ENCODE peak calls at places on chromosomes 2 and 18, in eight cellular contexts. O, H, V, S, Q, J, B and G are unnamed samples.

GRCh38 chr18:55250729-55251128 is 291.5 kb upstream of the CCDC68 start:
- DNase-seq in B (no peak), Q (peak; percentile 61), V (no peak), H (no peak), S (no peak), O (peak; percentile 83), J (no peak), G (no peak)

GRCh38 chr2:184835081-184835728 is 236.9 kb downstream of the ZNF804A start:
- DNase-seq in O (peak; percentile 57), H (no peak), V (peak; percentile 40), J (no peak), S (no peak), Q (no peak), B (no peak), G (no peak)

GRCh38 chr18:49241852-49242251 is 218.6 kb downstream of the DYM start:
- DNase-seq in B (no peak), J (no peak), V (no peak), S (no peak), O (peak; percentile 80), H (no peak), Q (peak; percentile 67), G (no peak)

GRCh38 chr18:78875268-78875997 is 104.2 kb upstream of the SALL3 start:
- DNase-seq in S (peak; percentile 39), V (no peak), B (peak; percentile 44), J (peak; percentile 17), Q (peak; percentile 10), O (peak; percentile 9), H (peak; percentile 13), G (peak; percentile 4)

GRCh38 chr2:145845207-145845894 is 1325.4 kb upstream of the ZEB2 start:
- DNase-seq in J (no peak), Q (peak; percentile 51), V (no peak), O (peak; percentile 45), S (no peak), H (no peak), B (no peak), G (no peak)

GRCh38 chr18:13301691-13302469 is 83.3 kb downstream of the LDLRAD4 start:
- DNase-seq in Q (no peak), J (no peak), H (no peak), S (no peak), O (no peak), B (no peak), V (no peak), G (no peak)

GRCh38 chr18:10560457-10561045 is 34.7 kb downstream of the NAPG start:
- DNase-seq in B (peak; percentile 73), Q (peak; percentile 75), S (peak; percentile 80), O (peak; percentile 69), J (peak; percentile 50), V (peak; percentile 84), H (peak; percentile 47), G (peak; percentile 7)

GRCh38 chr2:69805887-69806286 is 23.6 kb upstream of the GMCL1 start:
- DNase-seq in B (no peak), S (no peak), Q (no peak), O (no peak), H (no peak), J (no peak), V (no peak), G (no peak)

GRCh38 chr18:79169958-79170555 is 100.9 kb downstream of the ATP9B start:
- DNase-seq in V (no peak), H (no peak), S (no peak), B (no peak), O (peak; percentile 74), J (no peak), Q (peak; percentile 57), G (no peak)

GRCh38 chr2:85578243-85579180 is 1.1 kb downstream of the VAMP8 start:
- DNase-seq in O (no peak), Q (no peak), B (peak; percentile 40), S (no peak), H (no peak), J (no peak), V (no peak), G (no peak)

GRCh38 chr2:219335373-219335786 is 2.8 kb upstream of the RESP18 start:
- DNase-seq in H (no peak), O (no peak), V (no peak), Q (peak; percentile 16), J (no peak), B (no peak), S (no peak), G (no peak)

GRCh38 chr18:52190195-52190594 is 149.8 kb upstream of the DCC start:
- DNase-seq in J (no peak), B (no peak), H (no peak), S (no peak), O (no peak), Q (no peak), V (no peak), G (no peak)

GRCh38 chr2:42113427-42113826 is 55.7 kb upstream of the EML4 start:
- DNase-seq in B (no peak), J (no peak), V (no peak), O (no peak), H (no peak), S (no peak), Q (no peak), G (no peak)

GRCh38 chr2:100238471-100238870 is 83.8 kb downstream of the LONRF2 start:
- DNase-seq in J (no peak), S (no peak), Q (no peak), O (no peak), V (no peak), B (no peak), H (no peak), G (no peak)

GRCh38 chr2:32522770-32523169 is 105.1 kb upstream of the TTC27 start:
- DNase-seq in Q (no peak), H (no peak), J (no peak), B (no peak), V (no peak), S (no peak), O (peak; percentile 23), G (no peak)

GRCh38 chr2:223779877-223780276 is 57.5 kb downstream of the AP1S3 start:
- DNase-seq in Q (peak; percentile 65), S (no peak), H (peak; percentile 32), B (peak; percentile 49), J (peak; percentile 27), V (no peak), O (peak; percentile 64), G (no peak)

GRCh38 chr2:218367415-218368149 is 10.9 kb downstream of the CATIP start:
- DNase-seq in Q (peak; percentile 64), B (peak; percentile 81), H (peak; percentile 69), S (peak; percentile 67), V (peak; percentile 55), O (peak; percentile 63), J (peak; percentile 69), G (peak; percentile 88)

GRCh38 chr2:149329068-149329467 is 1.3 kb upstream of the LYPD6 start:
- DNase-seq in S (no peak), V (no peak), J (no peak), B (peak; percentile 18), Q (no peak), O (peak; percentile 1), H (no peak), G (no peak)

GRCh38 chr2:180359522-180360282 is 352.6 kb upstream of the CWC22 start:
- DNase-seq in B (no peak), O (no peak), H (no peak), S (no peak), J (no peak), V (no peak), Q (peak; percentile 10), G (no peak)

GRCh38 chr18:45722899-45723298 is 1.1 kb upstream of the SLC14A1 start:
- DNase-seq in O (peak; percentile 78), S (peak; percentile 81), V (peak; percentile 85), B (peak; percentile 87), Q (peak; percentile 82), H (peak; percentile 69), J (peak; percentile 66), G (peak; percentile 82)

GRCh38 chr18:12359515-12359927 is 17.5 kb downstream of the AFG3L2 start:
- DNase-seq in Q (peak; percentile 68), V (no peak), B (no peak), O (peak; percentile 64), J (no peak), S (no peak), H (no peak), G (no peak)

GRCh38 chr2:134795765-134796164 is 42.7 kb upstream of the ACMSD start:
- DNase-seq in V (no peak), B (no peak), S (no peak), O (no peak), J (no peak), H (no peak), Q (no peak), G (no peak)

GRCh38 chr18:68843467-68844089 is 45.7 kb downstream of the CCDC102B start:
- DNase-seq in H (no peak), O (peak; percentile 10), S (no peak), B (no peak), Q (peak; percentile 23), J (no peak), V (no peak), G (no peak)

GRCh38 chr2:133937669-133938068 is 316.2 kb upstream of the MGAT5 start:
- DNase-seq in H (no peak), Q (no peak), S (no peak), O (peak; percentile 14), B (no peak), J (no peak), V (no peak), G (no peak)

GRCh38 chr18:65436430-65436829 is 314.4 kb upstream of the CDH7 start:
- DNase-seq in H (no peak), O (no peak), V (no peak), B (no peak), S (no peak), J (no peak), Q (no peak), G (no peak)

GRCh38 chr2:133169527-133169926 is 398.7 kb downstream of the NCKAP5 start:
- DNase-seq in H (no peak), V (no peak), S (no peak), O (no peak), Q (no peak), J (no peak), B (no peak), G (no peak)

GRCh38 chr2:112884869-112885502 is 26.0 kb upstream of the IL37 start:
- DNase-seq in H (peak; percentile 72), Q (peak; percentile 41), B (peak; percentile 84), S (no peak), J (peak; percentile 66), O (peak; percentile 24), V (no peak), G (no peak)

GRCh38 chr2:127674241-127675209 is 805 bp downstream of the LIMS2 start:
- DNase-seq in Q (no peak), H (peak; percentile 30), S (no peak), V (peak; percentile 38), O (no peak), J (no peak), B (no peak), G (no peak)

GRCh38 chr2:234427081-234428058 is 69.5 kb downstream of the ARL4C start:
- DNase-seq in J (no peak), Q (no peak), O (peak; percentile 93), B (no peak), H (no peak), V (peak; percentile 69), S (no peak), G (no peak)

GRCh38 chr18:52903858-52904257 is 563.9 kb downstream of the DCC start:
- DNase-seq in O (no peak), V (peak; percentile 59), B (no peak), J (no peak), H (no peak), S (no peak), Q (peak; percentile 3), G (no peak)

GRCh38 chr2:8636691-8637636 is 44.9 kb upstream of the ID2 start:
- DNase-seq in V (peak; percentile 60), B (no peak), J (no peak), Q (no peak), O (peak; percentile 47), H (no peak), S (no peak), G (no peak)